ENCODE peak calls at places on chromosomes 12 and 14, in four cellular contexts. J is kidney tubule cell, E is body of pancreas, A is H4. N is an unnamed sample.

GRCh38 chr14:103763730-103764488 is 48.3 kb downstream of the ZFYVE21 start:
- DNase-seq in E (no peak), A (no peak), J (no peak), N (no peak)

GRCh38 chr14:70856851-70857498 is 47.7 kb upstream of the MAP3K9 start:
- DNase-seq in E (no peak), J (peak), A (peak), N (no peak)

GRCh38 chr12:88865537-88865936 is 285.3 kb upstream of the KITLG start:
- DNase-seq in E (no peak), J (no peak), A (no peak), N (no peak)

GRCh38 chr14:68124885-68125731 is 305.5 kb downstream of the RAD51B start:
- DNase-seq in E (no peak), J (peak), A (peak), N (no peak)

GRCh38 chr14:30669594-30669993 is 47.5 kb downstream of the SCFD1 start:
- DNase-seq in E (no peak), A (no peak), J (no peak), N (no peak)

GRCh38 chr14:90301580-90302181 is 30.1 kb downstream of the NRDE2 start:
- DNase-seq in A (peak), J (peak), E (no peak), N (no peak)

GRCh38 chr12:4147051-4147481 is 126.5 kb upstream of the CCND2 start:
- DNase-seq in J (no peak), E (no peak), A (no peak), N (no peak)

GRCh38 chr14:54889919-54890318 is 12.7 kb downstream of the GCH1 start:
- DNase-seq in J (peak), E (no peak), A (no peak), N (no peak)

GRCh38 chr12:1607940-1608782 is 13.8 kb upstream of the FBXL14 start:
- DNase-seq in J (no peak), A (peak), E (no peak), N (no peak)

GRCh38 chr12:111842556-111843396 is 748 bp downstream of the MAPKAPK5 start:
- DNase-seq in A (no peak), J (peak), E (no peak), N (no peak)

GRCh38 chr12:58268080-58268479 is 326.7 kb downstream of the ATP23 start:
- DNase-seq in E (no peak), J (no peak), A (no peak), N (no peak)

GRCh38 chr14:26199599-26200370 is 398.0 kb downstream of the NOVA1 start:
- DNase-seq in E (no peak), A (peak), J (peak), N (no peak)

GRCh38 chr12:28130625-28131598 is 59.3 kb upstream of the CCDC91 start:
- DNase-seq in J (peak), E (no peak), A (peak), N (no peak)

GRCh38 chr12:14993537-14994266 is 20.9 kb downstream of the PDE6H start:
- DNase-seq in A (peak), E (no peak), J (peak), N (no peak)

GRCh38 chr12:125889742-125890141 is 824.5 kb downstream of the AACS start:
- DNase-seq in J (no peak), A (no peak), E (peak), N (no peak)

GRCh38 chr14:105908481-105908911 is 382.1 kb downstream of the TMEM121 start:
- DNase-seq in E (no peak), A (no peak), J (no peak), N (no peak)

N was measured in posterior cingulate gyrus.